ENCODE peak calls at places on chromosomes 11 and 22, in ten cellular contexts. B is GM23338, G is mammary epithelial cell, C is SW 1271, L is amygdala, R is vagina, W is fibroblast of lung, P is foreskin fibroblast, J is left ventricle myocardium inferior, T is nucleus accumbens. V is an unnamed sample.
A peak's percentile ranks its signal among the peaks of the same experiment; 100 is the strongest.

GRCh38 chr11:9761441-9761945 is 97.6 kb downstream of the SWAP70 start:
- DNase-seq in J (no peak), T (no peak), L (no peak), R (no peak), B (no peak), C (no peak), W (no peak), G (no peak), P (no peak), V (no peak)

GRCh38 chr11:6402561-6402981 is 12.3 kb downstream of the SMPD1 start:
- DNase-seq in C (no peak), T (no peak), J (no peak), L (no peak), P (no peak), B (no peak), W (no peak), R (no peak), G (no peak), V (no peak)

GRCh38 chr11:2434506-2435255 is 9.6 kb downstream of the TRPM5 start:
- DNase-seq in J (no peak), B (no peak), C (no peak), P (no peak), W (no peak), R (no peak), G (no peak), T (no peak), L (no peak), V (no peak)

GRCh38 chr22:39546889-39547586 is 14.5 kb upstream of the RPS19BP1 start:
- DNase-seq in W (peak; percentile 59), L (peak; percentile 47), G (peak; percentile 42), C (no peak), B (no peak), P (no peak), J (no peak), T (peak; percentile 10), R (no peak), V (no peak)

GRCh38 chr11:109957601-109958000 is 135.6 kb upstream of the ZC3H12C start:
- DNase-seq in T (no peak), B (no peak), J (no peak), P (no peak), G (no peak), L (no peak), C (no peak), R (no peak), W (peak; percentile 40), V (no peak)

GRCh38 chr22:44682556-44683168 is 19.3 kb upstream of the PRR5 start:
- DNase-seq in W (no peak), T (no peak), L (no peak), G (no peak), C (no peak), B (no peak), J (no peak), R (no peak), P (no peak), V (no peak)

GRCh38 chr22:47299879-47300697 is 537.6 kb downstream of the TBC1D22A start:
- DNase-seq in J (no peak), P (no peak), R (peak; percentile 95), B (no peak), T (no peak), G (no peak), C (no peak), L (no peak), W (no peak), V (no peak)

GRCh38 chr11:125053167-125053566 is 9.9 kb upstream of the SLC37A2 start:
- DNase-seq in J (no peak), C (no peak), L (no peak), W (no peak), T (no peak), G (peak; percentile 35), P (no peak), R (no peak), B (no peak), V (no peak)

GRCh38 chr11:93525601-93526000 is 17.6 kb downstream of the SMCO4 start:
- DNase-seq in L (no peak), B (no peak), G (no peak), P (peak; percentile 41), R (no peak), T (no peak), C (no peak), J (no peak), W (peak; percentile 44), V (no peak)

GRCh38 chr11:134124660-134125451 is 56.0 kb downstream of the JAM3 start:
- DNase-seq in R (no peak), G (peak; percentile 14), B (peak; percentile 81), T (no peak), P (no peak), W (peak; percentile 28), C (no peak), J (peak; percentile 62), L (peak; percentile 45), V (no peak)

GRCh38 chr22:36726007-36726380 is 22.4 kb upstream of the CACNG2 start:
- DNase-seq in T (no peak), C (no peak), L (no peak), P (no peak), B (no peak), J (no peak), W (no peak), R (peak; percentile 19), G (no peak), V (no peak)

GRCh38 chr11:10824888-10825287 is 16.2 kb upstream of the EIF4G2 start:
- DNase-seq in L (no peak), R (no peak), W (no peak), G (no peak), B (no peak), T (no peak), P (no peak), J (no peak), C (no peak), V (no peak)

GRCh38 chr11:65329503-65329902 is 4.1 kb upstream of the DPF2 start:
- DNase-seq in B (no peak), L (no peak), W (no peak), R (no peak), C (no peak), T (no peak), J (no peak), G (no peak), P (no peak), V (no peak)

GRCh38 chr11:9535189-9535781 is 38.2 kb upstream of the WEE1 start:
- DNase-seq in B (peak; percentile 91), R (no peak), C (no peak), G (peak; percentile 78), T (no peak), P (peak; percentile 93), L (peak; percentile 28), J (peak; percentile 80), W (peak; percentile 77), V (no peak)

GRCh38 chr11:123704341-123704740 is 37.1 kb downstream of the ZNF202 start:
- DNase-seq in L (no peak), C (no peak), R (no peak), G (no peak), B (peak; percentile 24), T (no peak), J (no peak), P (no peak), W (no peak), V (no peak)